ENCODE peak calls at places on chromosomes 4 and X, in four cellular contexts. P is cardiac muscle cell, X is bronchial epithelial cell, Y is upper lobe of right lung. H is an unnamed sample. For H3K27me3, the result is how much of the 10 kb centered on the place peaks cover.

GRCh38 chr4:85005865-85006377 is 39.4 kb upstream of the WDFY3 start:
- DNase-seq in Y (no peak), X (peak), P (peak), H (no peak)

GRCh38 chr4:110196871-110197420 is 1.5 kb downstream of the ELOVL6 start:
- DNase-seq in X (no peak), P (peak), Y (no peak), H (peak)

GRCh38 chr4:7239101-7239820 is 46.9 kb downstream of the SORCS2 start:
- DNase-seq in P (no peak), X (no peak), Y (no peak), H (no peak)

GRCh38 chr4:112361181-112361791 is 64.1 kb downstream of the ALPK1 start:
- DNase-seq in X (peak), P (peak), Y (no peak), H (peak)

GRCh38 chr4:76987685-76988084 is 38.1 kb downstream of the SEPTIN11 start:
- DNase-seq in P (no peak), Y (no peak), X (no peak), H (no peak)

GRCh38 chr4:124279741-124280140 is 432.8 kb downstream of the ANKRD50 start:
- DNase-seq in X (no peak), P (no peak), Y (no peak), H (no peak)

GRCh38 chr4:183241322-183241640 is 78.8 kb downstream of the CLDN22 start:
- DNase-seq in P (peak), Y (no peak), X (peak), H (no peak)

GRCh38 chr4:8336412-8337075 is 67.0 kb downstream of the HTRA3 start:
- DNase-seq in P (peak), X (peak), Y (no peak), H (no peak)

GRCh38 chr4:48553720-48554119 is 63.7 kb downstream of the ZAR1 start:
- DNase-seq in P (no peak), X (no peak), Y (no peak), H (no peak)

GRCh38 chr4:86603486-86603885 is 9.4 kb downstream of the PTPN13 start:
- DNase-seq in P (no peak), Y (no peak), X (no peak), H (no peak)

GRCh38 chr4:155794589-155794988 is 35.8 kb downstream of the GUCY1B1 start:
- DNase-seq in P (no peak), Y (no peak), X (no peak), H (no peak)

GRCh38 chr4:119337010-119337409 is 15.1 kb upstream of the FABP2 start:
- DNase-seq in X (no peak), P (peak), Y (no peak), H (no peak)

GRCh38 chr4:150769235-150769634 is 187.3 kb downstream of the MAB21L2 start:
- DNase-seq in Y (no peak), P (peak), X (peak), H (no peak)

GRCh38 chrX:73134741-73135140 is 55.4 kb upstream of the PABPC1L2A start:
- DNase-seq in X (no peak), P (no peak), Y (no peak), H (no peak)
- H3K4me3 ChIP-seq in X (no peak), P (no peak), Y (no peak), H (no peak)

DNA sequence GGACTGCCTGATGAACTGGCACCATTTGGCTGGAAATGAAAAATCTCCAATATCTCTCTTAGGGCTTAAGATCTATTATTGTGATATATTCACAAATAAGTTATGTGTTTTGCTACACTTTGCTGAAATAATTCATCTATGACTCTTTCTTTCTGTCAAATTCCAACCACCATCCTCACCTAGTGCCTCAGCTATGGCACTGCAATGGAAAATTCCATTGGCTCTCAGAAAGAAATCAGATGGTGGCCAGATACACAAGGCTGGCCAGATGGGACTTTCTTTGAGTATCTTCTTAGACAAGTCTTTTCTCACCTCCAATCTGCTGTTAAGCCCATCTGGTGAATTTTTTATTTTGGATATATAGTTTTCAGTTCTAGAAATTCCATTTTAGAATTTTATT is 28.0 kb downstream of the NAT8L start:
- DNase-seq in P (no peak), X (no peak), Y (no peak), H (peak)
- H3K27me3 ChIP-seq in P (under half), X (under half), Y (under half), H (under half)

GRCh38 chrX:40090050-40090804 is 7.5 kb downstream of the BCOR start:
- DNase-seq in Y (peak), P (peak), X (no peak), H (peak)
- H3K4me3 ChIP-seq in Y (peak), P (peak), X (peak), H (peak)

GRCh38 chr4:130712038-130712437 is 1616.1 kb downstream of the C4orf33 start:
- DNase-seq in P (no peak), Y (no peak), X (peak), H (no peak)

DNA sequence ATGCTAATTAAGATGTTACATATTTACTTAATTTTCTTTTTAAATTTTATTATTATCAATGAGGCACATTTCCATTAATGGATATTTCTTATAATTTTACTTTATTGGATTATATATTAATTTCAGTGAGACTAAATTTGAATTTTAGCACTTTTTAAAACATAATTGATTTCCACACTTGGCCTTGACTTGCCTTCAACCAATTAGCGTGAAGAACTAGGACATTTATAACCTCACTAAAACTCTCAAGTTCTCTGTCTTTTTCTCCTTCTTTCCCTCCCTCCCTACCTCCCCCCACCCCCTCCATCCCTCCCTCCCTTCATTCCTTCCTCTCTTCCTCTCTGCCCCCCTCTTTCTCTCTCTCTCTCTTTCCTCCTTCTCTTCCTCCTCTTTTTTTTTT is 1618.1 kb downstream of the C4orf33 start:
- DNase-seq in Y (no peak), P (no peak), X (no peak), H (no peak)
- H3K27me3 ChIP-seq in Y (under half), P (under half), X (under half), H (under half)

DNA sequence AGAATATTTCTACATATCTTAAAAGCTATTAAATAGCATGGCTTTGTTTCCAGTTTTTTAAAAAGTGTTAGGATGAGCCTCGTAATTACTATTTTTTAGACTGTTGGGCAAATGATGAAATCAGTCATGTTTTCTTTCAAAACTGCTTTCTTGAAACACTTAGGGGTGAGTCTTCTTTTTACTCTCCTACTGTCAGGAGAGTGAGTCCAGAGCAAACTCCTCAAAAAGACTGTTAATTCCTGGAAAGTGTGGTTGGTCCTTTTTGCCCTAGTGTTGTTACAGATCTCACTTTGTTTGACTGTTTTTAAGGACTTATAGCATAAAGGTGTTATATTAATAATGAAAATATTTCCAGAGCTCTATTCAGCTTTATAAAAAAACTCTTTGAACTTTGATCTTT is 6.3 kb downstream of the GSTCD start:
- DNase-seq in X (no peak), Y (no peak), P (peak), H (no peak)
- H3K4me3 ChIP-seq in X (no peak), Y (no peak), P (no peak), H (no peak)

H was measured in H7.